ENCODE peak calls at places on chromosomes 13 and 19, in four cellular contexts. Q, P, G and R are unnamed samples.

GRCh38 chr13:59371229-59371628 is 792.5 kb downstream of the DIAPH3 start:
- DNase-seq in P (no peak), G (no peak), Q (no peak), R (no peak)

GRCh38 chr13:113802761-113803160 is 43.7 kb downstream of the TMEM255B start:
- DNase-seq in Q (no peak), G (no peak), P (no peak), R (no peak)

GRCh38 chr19:17125728-17126677 is 50.4 kb downstream of the MYO9B start:
- DNase-seq in P (peak; percentile 25), G (peak; percentile 63), Q (no peak), R (peak; percentile 41)

GRCh38 chr19:45517238-45517637 is 10.0 kb downstream of the VASP start:
- DNase-seq in Q (no peak), G (no peak), P (no peak), R (no peak)

GRCh38 chr13:41487222-41487621 is 29.9 kb downstream of the RGCC start:
- DNase-seq in Q (no peak), G (no peak), P (no peak), R (no peak)

GRCh38 chr19:4379383-4380253 is 20.7 kb downstream of the SH3GL1 start:
- DNase-seq in Q (no peak), P (peak; percentile 59), G (no peak), R (no peak)

GRCh38 chr19:30562981-30563380 is 190.8 kb downstream of the ZNF536 start:
- DNase-seq in P (no peak), Q (no peak), G (no peak), R (no peak)

GRCh38 chr19:3346677-3347353 is 19.6 kb upstream of the NFIC start:
- DNase-seq in P (no peak), G (no peak), Q (no peak), R (no peak)

GRCh38 chr13:28138012-28138755 is at the start of gene PAN3:
- DNase-seq in P (peak; percentile 89), G (peak; percentile 85), Q (peak; percentile 88), R (peak; percentile 79)

GRCh38 chr13:105087941-105088340 is 1447.5 kb downstream of the EFNB2 start:
- DNase-seq in G (no peak), Q (no peak), P (no peak), R (no peak)

GRCh38 chr19:4684312-4685095 is 14.4 kb upstream of the MYDGF start:
- DNase-seq in G (no peak), Q (no peak), P (no peak), R (no peak)

GRCh38 chr13:72221276-72221962 is 354.4 kb upstream of the DACH1 start:
- DNase-seq in Q (no peak), P (no peak), G (no peak), R (no peak)

GRCh38 chr13:24680258-24680920 is at the start of gene ATP12A:
- DNase-seq in Q (peak; percentile 70), P (no peak), G (no peak), R (no peak)

GRCh38 chr13:41751734-41752445 is 209.0 kb downstream of the VWA8 start:
- DNase-seq in Q (no peak), G (no peak), P (no peak), R (no peak)

GRCh38 chr19:48741222-48741999 is 1.0 kb upstream of the RASIP1 start:
- DNase-seq in P (no peak), Q (no peak), G (no peak), R (no peak)

GRCh38 chr19:45097776-45098520 is 5.0 kb downstream of the PPP1R37 start:
- DNase-seq in P (peak; percentile 98), G (peak; percentile 94), Q (no peak), R (no peak)

GRCh38 chr19:4052114-4052992 is 14.3 kb downstream of the ZBTB7A start:
- DNase-seq in P (peak; percentile 20), Q (no peak), G (no peak), R (no peak)

GRCh38 chr13:30364133-30364532 is 56.8 kb upstream of the KATNAL1 start:
- DNase-seq in P (peak; percentile 60), G (no peak), Q (no peak), R (no peak)

GRCh38 chr13:31951215-31951678 is 80.3 kb upstream of the FRY start:
- DNase-seq in Q (no peak), P (peak; percentile 70), G (no peak), R (no peak)

GRCh38 chr13:23679214-23679613 is 109.0 kb downstream of the TNFRSF19 start:
- DNase-seq in Q (no peak), G (peak; percentile 59), P (peak; percentile 90), R (no peak)

GRCh38 chr19:35693835-35694599 is 10.3 kb upstream of the ZBTB32 start:
- DNase-seq in P (peak; percentile 76), G (peak; percentile 80), Q (peak; percentile 88), R (peak; percentile 71)

GRCh38 chr13:96279904-96280303 is 190.0 kb downstream of the HS6ST3 start:
- DNase-seq in Q (no peak), P (no peak), G (no peak), R (no peak)

DNA sequence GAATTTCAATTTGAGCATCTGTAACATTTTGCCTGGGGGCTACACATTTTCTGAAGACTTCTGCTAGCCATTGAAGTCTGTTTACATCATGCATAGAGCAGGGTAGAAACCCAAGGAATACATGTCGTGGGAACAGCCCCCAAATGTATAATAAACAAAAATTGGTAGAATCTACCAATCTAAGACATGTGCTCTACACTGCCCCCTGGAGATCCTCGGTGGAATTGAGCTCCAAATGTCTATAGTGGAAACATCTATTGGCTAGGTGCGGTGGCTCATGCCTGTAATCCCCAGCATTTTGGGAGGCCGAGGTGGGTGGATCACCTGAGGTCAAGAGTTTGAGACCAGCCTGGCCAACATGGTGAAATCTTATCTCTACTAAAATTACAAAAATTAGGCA is 57.3 kb downstream of the MBD3L2B start:
- DNase-seq in Q (no peak), G (no peak), P (no peak), R (no peak)
- TF ChIP-seq CTCF in Q (peak; percentile 11), G (peak; percentile 34), P (no peak), R (no peak)

GRCh38 chr19:41998246-41999020 is 4.4 kb upstream of the ATP1A3 start:
- DNase-seq in G (peak; percentile 6), Q (peak; percentile 56), P (peak; percentile 39), R (no peak)
- TF ChIP-seq CTCF in G (peak; percentile 76), Q (peak; percentile 75), P (peak; percentile 68), R (peak; percentile 40)

GRCh38 chr13:108346376-108346775 is 76.9 kb downstream of the TNFSF13B start:
- DNase-seq in P (no peak), G (no peak), Q (no peak), R (no peak)

GRCh38 chr13:108342369-108343289 is 73.1 kb downstream of the TNFSF13B start:
- DNase-seq in P (peak; percentile 35), Q (no peak), G (peak; percentile 22), R (no peak)

GRCh38 chr13:108349269-108349668 is 79.8 kb downstream of the TNFSF13B start:
- DNase-seq in G (no peak), Q (no peak), P (no peak), R (no peak)

GRCh38 chr13:108345016-108345415 is 75.5 kb downstream of the TNFSF13B start:
- DNase-seq in G (no peak), Q (no peak), P (no peak), R (no peak)
- TF ChIP-seq CTCF in G (peak; percentile 27), Q (peak; percentile 9), P (no peak), R (no peak)

DNA sequence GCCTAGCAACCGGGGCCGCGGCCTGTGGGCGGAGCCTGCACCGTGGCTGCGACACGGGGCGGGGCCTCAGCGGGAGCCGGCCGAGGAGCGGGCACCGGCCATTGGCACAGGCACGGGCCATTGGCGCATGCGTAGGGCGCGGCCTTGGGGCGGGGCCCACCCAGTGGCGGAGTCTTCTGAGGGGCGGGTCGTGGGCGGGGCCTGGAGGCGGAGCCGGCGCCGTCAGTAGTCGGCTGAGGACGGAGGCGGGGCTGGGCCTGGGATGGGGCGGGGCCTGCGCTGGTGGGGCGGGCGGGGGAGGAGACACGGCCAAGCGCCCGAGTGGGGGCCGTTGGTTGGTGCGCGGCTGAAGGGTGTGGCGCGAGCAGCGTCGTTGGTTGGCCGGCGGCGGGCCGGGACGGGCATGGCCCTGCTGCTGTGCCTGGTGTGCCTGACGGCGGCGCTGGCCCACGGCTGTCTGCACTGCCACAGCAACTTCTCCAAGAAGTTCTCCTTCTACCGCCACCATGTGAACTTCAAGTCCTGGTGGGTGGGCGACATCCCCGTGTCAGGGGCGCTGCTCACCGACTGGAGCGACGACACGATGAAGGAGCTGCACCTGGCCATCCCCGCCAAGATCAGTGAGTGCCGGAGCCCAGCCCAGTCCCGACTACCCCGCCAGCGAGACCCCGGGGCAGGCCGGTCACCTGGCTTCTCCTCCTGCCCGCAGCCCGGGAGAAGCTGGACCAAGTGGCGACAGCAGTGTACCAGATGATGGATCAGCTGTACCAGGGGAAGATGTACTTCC is at the start of gene IZUMO4:
- DNase-seq in G (peak; percentile 95), Q (peak; percentile 100), P (peak; percentile 96), R (peak; percentile 95)
- TF ChIP-seq CTCF in G (peak; percentile 46), Q (peak; percentile 48), P (peak; percentile 43), R (peak; percentile 54)

GRCh38 chr13:43816401-43816889 is 29.7 kb upstream of the ENOX1 start:
- DNase-seq in P (no peak), G (no peak), Q (no peak), R (no peak)

DNA sequence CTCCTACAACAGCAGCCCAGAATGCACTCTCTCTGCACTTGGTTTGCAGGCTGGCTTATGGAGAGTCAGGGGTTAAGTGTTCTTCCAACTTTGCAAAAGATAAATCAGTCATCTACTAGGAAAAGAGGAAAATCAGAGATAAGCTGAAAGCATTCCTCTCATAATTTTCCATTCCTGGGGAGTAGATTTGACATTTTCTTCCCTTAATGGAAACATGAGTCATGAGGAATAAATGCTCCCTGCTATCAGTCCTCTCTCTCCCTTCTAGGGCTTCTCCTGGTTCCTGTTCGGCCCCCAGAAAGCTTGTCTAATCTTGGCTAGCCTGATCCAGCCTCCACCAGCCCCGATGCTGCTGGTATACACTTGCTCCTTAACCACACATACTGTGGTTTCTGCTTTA is 28.4 kb upstream of the ENOX1 start:
- DNase-seq in G (peak; percentile 69), P (peak; percentile 88), Q (no peak), R (no peak)
- TF ChIP-seq CTCF in G (no peak), P (no peak), Q (no peak), R (no peak)